ENCODE peak calls at places on chromosomes 2 and 18, in six cellular contexts. N is GM12892, J is GM12878, C is K562, M is H1, K is HepG2. L is an unnamed sample.

GRCh38 chr2:140275427-140275826 is 1495.2 kb upstream of the NXPH2 start:
- DNase-seq in N (no peak), J (no peak), C (no peak), M (no peak), K (no peak), L (no peak)

GRCh38 chr2:205763708-205764501 is 81.6 kb downstream of the NRP2 start:
- DNase-seq in N (no peak), J (no peak), C (peak), M (peak), K (no peak), L (no peak)

GRCh38 chr18:44945847-44946490 is 265.3 kb downstream of the SETBP1 start:
- DNase-seq in N (no peak), J (no peak), C (no peak), M (no peak), K (no peak), L (no peak)

GRCh38 chr18:73577365-73577764 is 570.3 kb downstream of the FBXO15 start:
- DNase-seq in N (no peak), J (no peak), C (no peak), M (no peak), K (no peak), L (no peak)

GRCh38 chr18:61322265-61322873 is 10.9 kb upstream of the CDH20 start:
- DNase-seq in N (peak), J (no peak), C (peak), M (peak), K (peak), L (peak)

GRCh38 chr18:3624818-3625716 is 175.1 kb downstream of the TGIF1 start:
- DNase-seq in N (no peak), J (no peak), C (peak), M (no peak), K (no peak), L (no peak)

GRCh38 chr2:57759131-57759530 is 287.5 kb upstream of the VRK2 start:
- DNase-seq in N (no peak), J (no peak), C (no peak), M (no peak), K (no peak), L (no peak)

GRCh38 chr2:25797607-25798488 is 80.4 kb downstream of the ASXL2 start:
- DNase-seq in N (no peak), J (no peak), C (no peak), M (no peak), K (no peak), L (no peak)

GRCh38 chr2:26174691-26175181 is 1.8 kb downstream of the GAREM2 start:
- DNase-seq in N (no peak), J (no peak), C (no peak), M (no peak), K (no peak), L (no peak)

GRCh38 chr18:77073336-77074093 is 59.1 kb downstream of the MBP start:
- DNase-seq in N (no peak), J (no peak), C (no peak), M (no peak), K (no peak), L (no peak)

GRCh38 chr2:40488101-40488598 is 36.3 kb upstream of the SLC8A1 start:
- DNase-seq in N (no peak), J (no peak), C (no peak), M (no peak), K (peak), L (no peak)

GRCh38 chr2:238092486-238093035 is 7.6 kb upstream of the ESPNL start:
- DNase-seq in N (no peak), J (no peak), C (no peak), M (peak), K (no peak), L (no peak)

GRCh38 chr2:40284797-40285196 is 167.1 kb downstream of the SLC8A1 start:
- DNase-seq in N (no peak), J (no peak), C (no peak), M (no peak), K (no peak), L (no peak)

GRCh38 chr18:25974630-25975077 is 115.8 kb downstream of the SS18 start:
- DNase-seq in N (no peak), J (no peak), C (peak), M (no peak), K (no peak), L (no peak)

GRCh38 chr2:240569998-240570530 is 1.8 kb downstream of the RNPEPL1 start:
- DNase-seq in N (no peak), J (no peak), C (no peak), M (peak), K (no peak), L (no peak)

GRCh38 chr2:136248242-136248641 is 130.3 kb upstream of the CXCR4 start:
- DNase-seq in N (no peak), J (no peak), C (no peak), M (no peak), K (no peak), L (no peak)

GRCh38 chr2:137705296-137705695 is 259.0 kb upstream of the HNMT start:
- DNase-seq in N (no peak), J (no peak), C (no peak), M (no peak), K (no peak), L (no peak)

GRCh38 chr2:108534577-108535379 is 508 bp downstream of the LIMS1 start:
- DNase-seq in N (no peak), J (no peak), C (peak), M (no peak), K (peak), L (no peak)

GRCh38 chr2:78999410-78999809 is 26.1 kb upstream of the REG3G start:
- DNase-seq in N (no peak), J (no peak), C (peak), M (no peak), K (no peak), L (no peak)

GRCh38 chr18:49494660-49495059 is 7.6 kb upstream of the C18orf32 start:
- DNase-seq in N (no peak), J (no peak), C (no peak), M (no peak), K (no peak), L (no peak)

GRCh38 chr2:61762292-61762691 is 91.6 kb downstream of the FAM161A start:
- DNase-seq in N (no peak), J (peak), C (no peak), M (no peak), K (no peak), L (no peak)

GRCh38 chr18:9992300-9992987 is 78.6 kb downstream of the VAPA start:
- DNase-seq in N (no peak), J (no peak), C (no peak), M (no peak), K (no peak), L (no peak)

GRCh38 chr2:85847051-85847588 is 41.7 kb downstream of the ST3GAL5 start:
- DNase-seq in N (no peak), J (no peak), C (no peak), M (no peak), K (no peak), L (no peak)

GRCh38 chr18:48441405-48441881 is 32.3 kb upstream of the ZBTB7C start:
- DNase-seq in N (no peak), J (no peak), C (no peak), M (no peak), K (no peak), L (no peak)

GRCh38 chr2:97711394-97711711 is 2.0 kb upstream of the ZAP70 start:
- DNase-seq in N (no peak), J (no peak), C (no peak), M (no peak), K (no peak), L (no peak)

GRCh38 chr2:148658807-148659722 is 14.5 kb downstream of the EPC2 start:
- DNase-seq in N (no peak), J (peak), C (no peak), M (no peak), K (no peak), L (peak)

GRCh38 chr18:25896178-25896780 is 194.1 kb downstream of the SS18 start:
- DNase-seq in N (peak), J (no peak), C (peak), M (no peak), K (peak), L (peak)

GRCh38 chr2:59322005-59322404 is 1080.9 kb upstream of the FANCL start:
- DNase-seq in N (no peak), J (no peak), C (peak), M (no peak), K (no peak), L (no peak)

GRCh38 chr2:25194576-25195122 is 26.3 kb upstream of the POMC start:
- DNase-seq in N (no peak), J (no peak), C (no peak), M (no peak), K (no peak), L (no peak)

GRCh38 chr18:27541293-27541692 is 356.2 kb upstream of the CHST9 start:
- DNase-seq in N (no peak), J (no peak), C (no peak), M (no peak), K (no peak), L (no peak)

GRCh38 chr2:177257471-177257870 is 7.1 kb downstream of the NFE2L2 start:
- DNase-seq in N (no peak), J (no peak), C (peak), M (no peak), K (no peak), L (no peak)

GRCh38 chr2:197042613-197043248 is 116.2 kb upstream of the PGAP1 start:
- DNase-seq in N (no peak), J (peak), C (no peak), M (no peak), K (no peak), L (no peak)

GRCh38 chr2:160292225-160292624 is 92.2 kb upstream of the ITGB6 start:
- DNase-seq in N (no peak), J (no peak), C (no peak), M (no peak), K (peak), L (no peak)

GRCh38 chr2:9528036-9528787 is 27.4 kb downstream of the ADAM17 start:
- DNase-seq in N (no peak), J (no peak), C (no peak), M (no peak), K (no peak), L (no peak)

GRCh38 chr18:35494281-35494825 is 3.4 kb downstream of the INO80C start:
- DNase-seq in N (no peak), J (no peak), C (no peak), M (no peak), K (no peak), L (no peak)

GRCh38 chr2:42792583-42793313 is at the start of gene HAAO:
- DNase-seq in N (peak), J (no peak), C (no peak), M (peak), K (peak), L (peak)
- TF ChIP-seq POLR2A in N (peak), J (peak), C (no peak), M (no peak), K (peak), L (no peak)

DNA sequence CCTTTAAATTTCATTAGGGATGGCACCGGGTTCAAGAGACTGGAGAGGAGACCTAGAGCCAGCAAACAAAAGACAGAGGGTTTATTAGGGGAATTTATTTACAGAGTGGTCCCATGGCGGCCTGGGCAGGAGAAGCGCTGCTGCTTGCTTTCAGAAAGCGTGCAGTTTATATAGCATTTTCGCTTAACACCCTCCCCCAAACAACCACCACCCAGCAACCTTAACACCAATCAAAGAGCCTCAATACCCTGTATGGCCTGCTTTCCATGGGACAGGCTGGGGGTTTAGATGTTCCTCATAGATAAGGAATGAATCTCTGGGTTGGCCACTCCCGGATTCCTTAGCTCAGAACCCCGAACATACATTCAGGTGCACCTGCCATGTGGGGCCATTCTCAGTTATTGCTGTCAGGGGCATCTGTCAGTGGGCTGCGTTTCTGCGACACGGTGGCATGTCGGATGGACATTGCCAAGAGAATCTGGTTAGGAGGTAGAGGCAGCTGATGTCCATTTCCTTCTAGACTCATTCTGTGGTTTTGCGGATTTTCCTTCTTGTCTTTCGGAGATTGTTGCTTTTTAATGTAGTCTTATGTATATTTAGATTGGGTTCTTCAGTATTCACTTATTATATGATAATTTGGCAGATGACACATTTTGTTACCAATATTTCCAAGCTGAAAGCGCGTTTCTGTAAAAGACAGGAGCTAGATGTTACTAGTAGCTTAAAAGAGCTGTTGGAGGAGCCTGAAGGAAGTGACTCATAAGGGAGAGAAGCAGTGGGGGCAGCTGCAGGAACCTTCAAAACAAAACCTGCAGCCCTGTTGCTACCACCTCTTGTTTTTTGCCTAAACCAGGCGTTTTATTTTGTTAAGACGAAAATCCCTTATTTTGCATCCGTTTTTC is 7.2 kb downstream of the AGAP1 start:
- DNase-seq in N (no peak), J (no peak), C (peak), M (no peak), K (no peak), L (no peak)
- TF ChIP-seq POLR2AphosphoS5 in N (no peak), J (no peak), C (no peak), M (no peak), K (no peak), L (no peak)

GRCh38 chr18:36693931-36694661 is 134.7 kb downstream of the TPGS2 start:
- DNase-seq in N (no peak), J (no peak), C (no peak), M (no peak), K (peak), L (no peak)

GRCh38 chr18:36700955-36701354 is 127.8 kb downstream of the TPGS2 start:
- DNase-seq in N (no peak), J (no peak), C (no peak), M (no peak), K (no peak), L (no peak)

GRCh38 chr18:36695806-36696205 is 133.0 kb downstream of the TPGS2 start:
- DNase-seq in N (no peak), J (no peak), C (no peak), M (no peak), K (no peak), L (no peak)

GRCh38 chr18:36702398-36703010 is 126.3 kb downstream of the TPGS2 start:
- DNase-seq in N (no peak), J (no peak), C (no peak), M (no peak), K (no peak), L (no peak)

DNA sequence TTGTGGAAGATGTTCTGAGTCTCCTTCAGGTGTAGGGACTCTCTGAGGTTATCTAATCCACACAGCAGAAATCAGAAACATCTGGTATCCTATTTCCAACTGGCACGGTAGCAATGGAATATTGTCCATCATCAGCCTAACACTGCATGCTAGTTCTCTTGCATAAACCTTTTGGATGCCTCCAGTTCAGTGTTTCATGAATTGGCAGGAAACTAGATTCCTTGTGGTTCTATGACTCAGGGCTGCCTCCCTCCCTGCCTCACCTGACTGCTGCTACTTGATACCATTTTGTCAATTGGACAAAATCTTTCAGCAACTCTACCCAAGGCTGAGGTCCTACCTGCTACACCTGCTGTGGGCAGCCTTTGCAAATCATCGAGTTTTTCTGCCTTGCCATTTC is 130.9 kb downstream of the TPGS2 start:
- DNase-seq in N (no peak), J (no peak), C (no peak), M (no peak), K (no peak), L (no peak)
- TF ChIP-seq TAF1 in N (no peak), J (no peak), C (no peak), M (no peak), K (no peak), L (no peak)

GRCh38 chr2:52128081-52128480 is 1096.1 kb upstream of the NRXN1 start:
- DNase-seq in N (no peak), J (no peak), C (no peak), M (no peak), K (no peak), L (no peak)

GRCh38 chr2:52127527-52127926 is 1095.6 kb upstream of the NRXN1 start:
- DNase-seq in N (no peak), J (no peak), C (no peak), M (no peak), K (no peak), L (no peak)
- TF ChIP-seq POLR2A in N (no peak), J (no peak), C (no peak), M (no peak), K (no peak), L (no peak)

GRCh38 chr18:506801-507200 is 6.3 kb upstream of the COLEC12 start:
- DNase-seq in N (no peak), J (no peak), C (no peak), M (no peak), K (no peak), L (no peak)
- TF ChIP-seq POLR2AphosphoS5 in N (no peak), J (no peak), C (no peak), M (no peak), K (no peak), L (no peak)

DNA sequence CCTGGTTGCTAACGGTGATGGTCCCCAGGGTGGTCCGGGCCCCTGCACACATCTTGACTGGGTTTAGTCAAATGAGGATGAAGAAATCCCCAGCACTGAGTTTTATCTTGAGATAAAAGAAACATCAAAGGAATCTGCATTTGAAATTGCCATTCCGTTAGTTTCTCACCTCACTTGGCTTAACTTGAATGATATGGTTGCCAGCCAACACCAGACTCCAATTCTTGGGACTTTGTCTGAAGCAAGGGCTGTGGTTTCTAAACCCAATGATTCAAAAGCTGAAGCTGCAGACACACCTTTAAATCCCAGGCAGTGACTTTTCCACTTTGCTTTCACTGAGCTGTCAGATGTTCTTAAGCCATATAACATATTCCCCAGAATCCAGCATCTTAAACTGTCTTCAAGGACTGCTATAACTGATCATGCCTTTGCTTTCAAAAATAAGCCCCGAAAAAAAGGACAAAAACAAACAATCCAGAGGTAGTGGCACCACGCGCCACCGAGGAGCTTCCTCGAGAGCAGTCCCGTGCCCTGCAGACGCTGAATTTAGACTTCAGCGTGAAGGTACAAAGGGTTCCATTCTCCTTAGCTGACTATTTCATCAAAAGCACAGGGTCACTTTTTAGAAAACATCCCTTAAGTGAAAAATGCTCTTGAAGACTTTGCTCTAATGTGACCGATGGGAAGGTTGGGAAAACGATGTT is 189.3 kb downstream of the HDAC4 start:
- DNase-seq in N (no peak), J (no peak), C (no peak), M (no peak), K (no peak), L (no peak)
- TF ChIP-seq TAF1 in N (no peak), J (no peak), C (no peak), M (no peak), K (no peak), L (no peak)